ENCODE peak calls at places on chromosome 14, in five cellular contexts. J is WERI-Rb-1, B is astrocyte of the spinal cord, R is GM12865, W is bronchial epithelial cell. T is an unnamed sample.

GRCh38 chr14:76129851-76130576 is 21.7 kb upstream of the GPATCH2L start:
- DNase-seq in W (no peak), J (peak; percentile 69), R (no peak), B (no peak), T (no peak)

GRCh38 chr14:60183724-60184596 is 18.8 kb upstream of the DHRS7 start:
- DNase-seq in R (peak; percentile 82), B (peak; percentile 79), J (no peak), W (peak; percentile 72), T (peak; percentile 65)

GRCh38 chr14:98137626-98138025 is 1134.4 kb downstream of the BCL11B start:
- DNase-seq in R (no peak), W (peak; percentile 54), J (no peak), B (no peak), T (no peak)

GRCh38 chr14:94748667-94749347 is 21.1 kb downstream of the GSC start:
- DNase-seq in B (no peak), W (peak; percentile 2), J (peak; percentile 58), R (peak; percentile 54), T (no peak)

GRCh38 chr14:68854421-68854820 is 61.6 kb upstream of the ZFP36L1 start:
- DNase-seq in R (no peak), J (no peak), B (no peak), W (no peak), T (no peak)

GRCh38 chr14:89027097-89027740 is 202.8 kb downstream of the TTC8 start:
- DNase-seq in J (peak; percentile 52), B (peak; percentile 41), W (no peak), R (peak; percentile 68), T (no peak)

GRCh38 chr14:42057176-42057575 is 450.5 kb downstream of the LRFN5 start:
- DNase-seq in J (no peak), W (no peak), B (peak; percentile 32), R (no peak), T (no peak)

GRCh38 chr14:96688629-96689028 is 108.6 kb upstream of the VRK1 start:
- DNase-seq in W (no peak), B (no peak), J (no peak), R (no peak), T (no peak)

GRCh38 chr14:31945074-31945613 is 132.0 kb upstream of the ARHGAP5 start:
- DNase-seq in W (no peak), R (peak; percentile 33), B (no peak), J (no peak), T (no peak)

GRCh38 chr14:93764211-93764659 is 24.1 kb downstream of the PRIMA1 start:
- DNase-seq in B (no peak), W (no peak), J (peak; percentile 66), R (no peak), T (no peak)

GRCh38 chr14:96748371-96748770 is 48.8 kb upstream of the VRK1 start:
- DNase-seq in J (no peak), W (peak; percentile 5), B (no peak), R (no peak), T (no peak)

GRCh38 chr14:71130491-71131179 is 223.4 kb downstream of the PCNX1 start:
- DNase-seq in J (no peak), R (peak; percentile 69), B (peak; percentile 85), W (peak; percentile 57), T (peak; percentile 65)

GRCh38 chr14:99254391-99255009 is 17.5 kb downstream of the BCL11B start:
- DNase-seq in R (no peak), B (no peak), J (no peak), W (no peak), T (no peak)

GRCh38 chr14:55585854-55586253 is 5.8 kb downstream of the KTN1 start:
- DNase-seq in W (peak; percentile 35), B (peak; percentile 68), R (no peak), J (no peak), T (no peak)

GRCh38 chr14:39912192-39913100 is 480.2 kb upstream of the FBXO33 start:
- DNase-seq in B (no peak), W (no peak), R (peak; percentile 77), J (no peak), T (no peak)

GRCh38 chr14:91395998-91396660 is 21.5 kb downstream of the CCDC88C start:
- DNase-seq in W (peak; percentile 82), J (no peak), R (no peak), B (no peak), T (no peak)

DNA sequence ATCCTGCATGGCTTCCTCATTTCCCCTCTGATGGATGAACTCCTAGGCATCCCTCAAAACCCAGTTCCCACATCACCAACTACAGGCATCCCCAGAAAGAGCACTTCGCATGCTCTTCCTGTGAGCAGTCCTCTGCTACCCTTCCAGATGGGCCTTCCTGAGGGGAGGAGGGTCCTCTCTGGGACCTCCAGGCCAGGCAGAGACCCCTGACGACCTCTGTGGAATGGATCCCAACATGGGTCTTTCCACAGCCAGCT is 1.9 kb downstream of the AKT1 start:
- DNase-seq in R (no peak), J (no peak), W (no peak), B (no peak), T (no peak)
- H3K4me3 ChIP-seq in R (peak overlapping the region; percentile 86), J (no peak overlapping the region), W (no peak overlapping the region), B (peak overlapping the region; percentile 74), T (peak overlapping the region; percentile 72)

GRCh38 chr14:81433378-81433777 is 33.3 kb upstream of the STON2 start:
- DNase-seq in J (no peak), R (no peak), B (no peak), W (peak; percentile 20), T (no peak)

GRCh38 chr14:81435578-81436295 is 35.6 kb upstream of the STON2 start:
- DNase-seq in R (no peak), W (peak; percentile 72), B (peak; percentile 24), J (peak; percentile 62), T (no peak)

GRCh38 chr14:81434230-81434629 is 34.1 kb upstream of the STON2 start:
- DNase-seq in J (no peak), B (no peak), W (no peak), R (no peak), T (no peak)

GRCh38 chr14:81436296-81437138 is 36.4 kb upstream of the STON2 start:
- DNase-seq in W (peak; percentile 51), B (peak; percentile 58), R (no peak), J (peak; percentile 85), T (no peak)

DNA sequence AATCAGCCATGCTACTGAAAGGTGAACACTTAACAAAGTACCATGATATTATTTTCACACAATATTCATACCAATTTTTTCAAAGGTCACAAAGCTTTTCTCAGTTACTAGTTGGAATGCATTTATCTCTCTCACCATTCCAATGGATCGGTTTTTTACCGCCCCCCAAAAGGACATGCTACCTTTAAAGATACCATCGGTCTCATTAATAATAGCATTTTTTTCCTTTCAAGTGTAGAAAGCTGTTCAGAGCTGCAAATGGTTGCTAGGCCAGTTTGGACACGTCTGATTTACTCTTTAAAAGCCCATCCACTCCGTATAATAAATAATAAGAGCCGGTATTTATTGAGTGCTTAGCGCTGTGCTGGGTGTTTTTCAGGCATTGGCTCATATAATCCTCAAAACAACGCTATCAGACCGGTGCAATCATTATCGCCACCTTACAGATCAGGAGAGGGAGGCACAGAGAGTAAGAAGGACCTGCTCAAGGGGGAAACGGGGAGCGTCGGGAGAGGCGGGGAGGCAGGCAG is 35.0 kb upstream of the STON2 start:
- DNase-seq in J (no peak), R (no peak), W (no peak), B (no peak), T (no peak)
- H3K4me3 ChIP-seq in J (peak overlapping the region; percentile 90), R (no peak overlapping the region), W (peak overlapping the region; percentile 52), B (no peak overlapping the region), T (peak overlapping the region; percentile 53)

GRCh38 chr14:45082420-45082819 is 1.5 kb upstream of the PRPF39 start:
- DNase-seq in W (no peak), B (no peak), J (no peak), R (no peak), T (no peak)
- H3K4me3 ChIP-seq in W (no peak overlapping the region), B (no peak overlapping the region), J (no peak overlapping the region), R (no peak overlapping the region), T (no peak overlapping the region)

DNA sequence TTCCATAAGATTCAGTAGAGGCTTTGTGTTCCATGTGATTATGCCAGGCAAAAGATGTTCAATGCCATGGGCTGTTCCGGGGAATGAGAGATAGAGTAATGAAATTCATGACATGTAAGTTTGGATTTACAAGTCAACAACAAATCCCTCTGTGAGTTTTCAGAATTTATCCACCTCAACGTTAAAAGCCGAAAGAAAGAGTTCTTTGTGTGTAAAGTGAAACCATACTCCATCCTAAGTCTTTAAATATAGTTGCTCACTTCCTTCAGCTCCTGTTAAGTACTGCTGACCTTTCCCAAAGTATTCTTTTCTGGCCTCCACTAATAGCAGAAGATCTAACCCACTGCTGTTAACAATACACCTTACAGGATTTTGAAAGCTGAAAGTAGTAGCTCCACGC is 190.0 kb downstream of the TMX1 start:
- DNase-seq in W (no peak), R (no peak), J (no peak), B (peak; percentile 44), T (no peak)
- H3K4me3 ChIP-seq in W (no peak overlapping the region), R (no peak overlapping the region), J (no peak overlapping the region), B (no peak overlapping the region), T (no peak overlapping the region)

DNA sequence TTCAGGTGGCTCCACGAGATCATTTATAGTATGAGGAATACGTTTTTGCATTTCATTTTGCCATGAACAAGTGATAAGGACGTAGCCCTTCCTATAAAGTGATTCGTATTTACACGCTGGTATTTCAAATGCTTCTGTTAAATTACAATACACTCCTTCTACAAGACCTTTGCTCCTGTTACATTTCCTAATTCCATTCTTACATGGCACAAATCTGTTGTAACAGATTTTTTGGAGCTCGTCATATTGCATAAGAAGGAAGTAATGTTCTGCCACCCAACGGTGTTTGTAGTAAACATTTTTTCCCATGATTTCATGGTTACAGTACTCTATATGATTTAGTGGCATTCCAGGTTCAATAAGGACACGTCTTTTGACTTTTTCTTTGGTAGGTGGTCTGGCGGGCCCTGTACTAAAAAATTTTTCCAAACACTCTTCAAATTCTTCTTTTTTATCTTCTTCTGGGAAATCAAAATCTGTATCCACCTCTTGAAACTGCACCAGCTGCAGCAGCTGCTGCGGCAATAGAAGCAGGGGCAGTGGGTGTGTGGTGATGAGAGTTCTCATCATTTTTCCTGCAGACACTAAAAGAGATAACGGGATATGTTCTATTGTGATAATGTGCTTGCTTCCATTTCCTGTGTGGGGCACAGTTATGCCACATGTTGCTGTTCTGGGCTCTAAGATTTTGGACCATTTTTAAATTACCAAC is 4.2 kb downstream of the RNASE9 start:
- DNase-seq in R (no peak), B (no peak), J (no peak), W (peak; percentile 11), T (no peak)
- H3K4me3 ChIP-seq in R (no peak overlapping the region), B (no peak overlapping the region), J (no peak overlapping the region), W (no peak overlapping the region), T (no peak overlapping the region)

T was measured in astrocyte of the cerebellum.